ENCODE peak calls at places on chromosomes 7 and 10, in seven cellular contexts. T is MV-4-11, O is A172, I is left cardiac atrium, H is astrocyte of the spinal cord, Y is neural crest cell, M is HEK293T. E is an unnamed sample.

GRCh38 chr7:24854866-24855265 is 97.6 kb upstream of the GSDME start:
- DNase-seq in T (no peak), M (no peak), O (peak; percentile 18), I (no peak), H (no peak), Y (no peak), E (no peak)

GRCh38 chr10:90288403-90288933 is 569.4 kb downstream of the HTR7 start:
- DNase-seq in O (peak; percentile 28), H (peak; percentile 74), T (peak; percentile 83), I (no peak), M (no peak), Y (no peak), E (peak; percentile 80)

GRCh38 chr10:15863733-15864132 is 3.4 kb upstream of the MINDY3 start:
- DNase-seq in M (no peak), Y (no peak), O (no peak), I (no peak), H (no peak), T (no peak), E (no peak)

GRCh38 chr7:115178831-115179230 is 256.9 kb downstream of the MDFIC start:
- DNase-seq in M (no peak), T (no peak), I (no peak), H (peak; percentile 70), Y (no peak), O (no peak), E (no peak)

GRCh38 chr10:70337201-70337651 is 45.2 kb downstream of the LRRC20 start:
- DNase-seq in H (peak; percentile 70), Y (no peak), M (no peak), T (no peak), O (peak; percentile 19), I (no peak), E (no peak)

GRCh38 chr10:114279886-114280644 is 41.0 kb downstream of the VWA2 start:
- DNase-seq in Y (no peak), M (no peak), T (no peak), O (no peak), I (no peak), H (no peak), E (no peak)

GRCh38 chr7:102203218-102203617 is 83.5 kb upstream of the SH2B2 start:
- DNase-seq in M (no peak), O (no peak), T (no peak), Y (no peak), I (no peak), H (no peak), E (no peak)

GRCh38 chr10:84230359-84230758 is 5.0 kb upstream of the LRIT2 start:
- DNase-seq in I (no peak), Y (no peak), O (no peak), T (no peak), M (no peak), H (no peak), E (no peak)

GRCh38 chr10:76523798-76524231 is 1092.4 kb downstream of the LRMDA start:
- DNase-seq in Y (no peak), M (no peak), I (no peak), O (no peak), T (no peak), H (no peak), E (no peak)